ENCODE peak calls at places on chromosome 7, in seven cellular contexts. R, Z, T, A, C, E and O are unnamed samples.

GRCh38 chr7:80781146-80781545 is 137.7 kb downstream of the SEMA3C start:
- DNase-seq in R (no peak), Z (no peak), T (no peak), A (no peak), C (peak), E (no peak), O (no peak)

GRCh38 chr7:131908719-131909118 is 352.3 kb upstream of the PODXL start:
- DNase-seq in R (no peak), Z (no peak), T (no peak), A (no peak), C (no peak), E (no peak), O (no peak)

GRCh38 chr7:29639887-29640600 is 76.4 kb downstream of the PRR15 start:
- DNase-seq in R (no peak), Z (peak), T (no peak), A (no peak), C (no peak), E (no peak), O (no peak)

GRCh38 chr7:140435252-140435895 is 31.5 kb downstream of the RAB19 start:
- DNase-seq in R (no peak), Z (no peak), T (no peak), A (no peak), C (no peak), E (no peak), O (peak)

GRCh38 chr7:5278781-5279180 is 4.0 kb upstream of the SLC29A4 start:
- DNase-seq in R (no peak), Z (no peak), T (no peak), A (no peak), C (no peak), E (no peak), O (no peak)

GRCh38 chr7:910441-910861 is 34.1 kb downstream of the GET4 start:
- DNase-seq in R (no peak), Z (no peak), T (no peak), A (no peak), C (no peak), E (no peak), O (no peak)

GRCh38 chr7:46943996-46944395 is 637.9 kb downstream of the TNS3 start:
- DNase-seq in R (no peak), Z (no peak), T (no peak), A (no peak), C (no peak), E (no peak), O (no peak)

GRCh38 chr7:3245077-3245476 is 56.0 kb upstream of the SDK1 start:
- DNase-seq in R (no peak), Z (no peak), T (no peak), A (no peak), C (no peak), E (no peak), O (no peak)

GRCh38 chr7:36961097-36961496 is 236.8 kb upstream of the AOAH start:
- DNase-seq in R (no peak), Z (no peak), T (no peak), A (no peak), C (no peak), E (no peak), O (no peak)

GRCh38 chr7:102415685-102416225 is 17.6 kb upstream of the ORAI2 start:
- DNase-seq in R (no peak), Z (no peak), T (no peak), A (peak), C (no peak), E (peak), O (no peak)

GRCh38 chr7:84372712-84373111 is 178.1 kb upstream of the SEMA3A start:
- DNase-seq in R (no peak), Z (no peak), T (no peak), A (no peak), C (peak), E (no peak), O (no peak)

GRCh38 chr7:68267486-68267885 is 1270.9 kb downstream of the TYW1 start:
- DNase-seq in R (no peak), Z (no peak), T (no peak), A (no peak), C (no peak), E (no peak), O (no peak)

GRCh38 chr7:106217089-106217542 is 67.7 kb downstream of the NAMPT start:
- DNase-seq in R (no peak), Z (no peak), T (peak), A (no peak), C (peak), E (no peak), O (peak)

GRCh38 chr7:50665403-50666123 is 100.4 kb upstream of the DDC start:
- DNase-seq in R (no peak), Z (no peak), T (no peak), A (no peak), C (peak), E (no peak), O (peak)

GRCh38 chr7:155693826-155694225 is 49.4 kb downstream of the RBM33 start:
- DNase-seq in R (no peak), Z (no peak), T (no peak), A (no peak), C (no peak), E (no peak), O (no peak)

GRCh38 chr7:17781491-17782215 is 158.6 kb downstream of the SNX13 start:
- DNase-seq in R (no peak), Z (no peak), T (no peak), A (no peak), C (peak), E (no peak), O (no peak)

GRCh38 chr7:44847509-44847919 is 373 bp downstream of the H2AZ2 start:
- DNase-seq in R (no peak), Z (no peak), T (peak), A (peak), C (peak), E (peak), O (peak)